ENCODE peak calls at places on chromosomes 5 and 9, in four cellular contexts. G is HCT116, H is aorta, O is RWPE1. L is an unnamed sample.
A peak's percentile ranks its signal among the peaks of the same experiment; 100 is the strongest.

GRCh38 chr9:24828687-24829086 is 283.0 kb upstream of the IZUMO3 start:
- DNase-seq in H (no peak), G (no peak), O (no peak), L (no peak)

GRCh38 chr9:77019010-77019809 is at the start of gene FOXB2:
- DNase-seq in O (no peak), H (peak; percentile 56), G (no peak), L (peak; percentile 50)

GRCh38 chr5:123124495-123125171 is 35.6 kb downstream of the PRDM6 start:
- DNase-seq in O (no peak), H (no peak), G (no peak), L (no peak)

GRCh38 chr5:129664336-129664937 is 83.5 kb upstream of the MINAR2 start:
- DNase-seq in O (peak; percentile 49), G (peak; percentile 39), H (peak; percentile 50), L (peak; percentile 18)

GRCh38 chr9:101247297-101247696 is 137.5 kb downstream of the BAAT start:
- DNase-seq in H (no peak), G (no peak), O (no peak), L (no peak)

GRCh38 chr9:89410709-89411111 is 87.2 kb downstream of the SEMA4D start:
- DNase-seq in O (peak; percentile 59), H (no peak), G (no peak), L (no peak)

GRCh38 chr5:157689942-157690689 is 18.8 kb downstream of the C5orf52 start:
- DNase-seq in H (peak; percentile 48), O (no peak), G (no peak), L (peak; percentile 55)

GRCh38 chr9:109253637-109254284 is 67.1 kb downstream of the EPB41L4B start:
- DNase-seq in H (peak; percentile 52), O (peak; percentile 84), G (peak; percentile 64), L (no peak)

GRCh38 chr9:98867434-98868168 is 60.1 kb downstream of the GALNT12 start:
- DNase-seq in O (no peak), G (no peak), H (peak; percentile 90), L (peak; percentile 90)

GRCh38 chr9:88534456-88535225 is at the start of gene NXNL2:
- DNase-seq in G (peak; percentile 64), O (peak; percentile 93), H (peak; percentile 89), L (peak; percentile 81)

GRCh38 chr5:137147346-137147745 is 351.8 kb downstream of the SPOCK1 start:
- DNase-seq in G (no peak), H (no peak), O (no peak), L (no peak)

GRCh38 chr5:53425598-53426516 is 54.6 kb upstream of the FST start:
- DNase-seq in G (peak; percentile 45), O (peak; percentile 34), H (no peak), L (no peak)

GRCh38 chr5:83026930-83027687 is 50.1 kb downstream of the TMEM167A start:
- DNase-seq in H (no peak), O (no peak), G (no peak), L (no peak)

GRCh38 chr5:142143878-142144277 is 35.3 kb downstream of the NDFIP1 start:
- DNase-seq in H (no peak), G (peak; percentile 32), O (peak; percentile 67), L (no peak)

GRCh38 chr5:87243161-87243877 is 24.4 kb upstream of the RASA1 start:
- DNase-seq in H (no peak), O (peak; percentile 31), G (no peak), L (no peak)

GRCh38 chr5:77428033-77428432 is 64.1 kb downstream of the WDR41 start:
- DNase-seq in H (no peak), O (no peak), G (no peak), L (no peak)

GRCh38 chr9:135992486-135993408 is 31.6 kb upstream of the UBAC1 start:
- DNase-seq in G (no peak), H (peak; percentile 91), O (peak; percentile 59), L (peak; percentile 95)

GRCh38 chr9:110452227-110452801 is 114.7 kb upstream of the TXNDC8 start:
- DNase-seq in O (peak; percentile 11), G (no peak), H (no peak), L (no peak)

GRCh38 chr9:101677864-101678263 is 60.6 kb downstream of the GRIN3A start:
- DNase-seq in G (no peak), H (no peak), O (no peak), L (no peak)

GRCh38 chr9:34654317-34655083 is 2.5 kb downstream of the IL11RA start:
- DNase-seq in O (no peak), H (peak; percentile 87), G (no peak), L (peak; percentile 95)

GRCh38 chr5:111946556-111946955 is 189.6 kb upstream of the NREP start:
- DNase-seq in G (no peak), H (no peak), O (no peak), L (no peak)

GRCh38 chr9:131951905-131952304 is 127.8 kb downstream of the MED27 start:
- DNase-seq in H (peak; percentile 78), G (no peak), O (no peak), L (peak; percentile 80)

GRCh38 chr5:73447234-73448071 is 1.1 kb downstream of the FOXD1 start:
- DNase-seq in H (peak; percentile 68), G (no peak), O (no peak), L (peak; percentile 66)

GRCh38 chr9:124780060-124780756 is 3.3 kb downstream of the OLFML2A start:
- DNase-seq in G (no peak), H (no peak), O (no peak), L (peak; percentile 30)

GRCh38 chr5:65625743-65626142 is 916 bp downstream of the SHLD3 start:
- DNase-seq in G (no peak), O (no peak), H (no peak), L (no peak)

GRCh38 chr5:14806452-14806851 is 65.1 kb downstream of the ANKH start:
- DNase-seq in G (no peak), O (no peak), H (peak; percentile 70), L (peak; percentile 53)

GRCh38 chr9:6782981-6783380 is 25.2 kb downstream of the KDM4C start:
- DNase-seq in H (no peak), G (no peak), O (no peak), L (no peak)

GRCh38 chr5:123814796-123815479 is 303.0 kb downstream of the CSNK1G3 start:
- DNase-seq in H (no peak), O (no peak), G (no peak), L (no peak)

GRCh38 chr5:41250351-41250987 is 37.1 kb upstream of the C6 start:
- DNase-seq in G (no peak), H (no peak), O (no peak), L (no peak)

DNA sequence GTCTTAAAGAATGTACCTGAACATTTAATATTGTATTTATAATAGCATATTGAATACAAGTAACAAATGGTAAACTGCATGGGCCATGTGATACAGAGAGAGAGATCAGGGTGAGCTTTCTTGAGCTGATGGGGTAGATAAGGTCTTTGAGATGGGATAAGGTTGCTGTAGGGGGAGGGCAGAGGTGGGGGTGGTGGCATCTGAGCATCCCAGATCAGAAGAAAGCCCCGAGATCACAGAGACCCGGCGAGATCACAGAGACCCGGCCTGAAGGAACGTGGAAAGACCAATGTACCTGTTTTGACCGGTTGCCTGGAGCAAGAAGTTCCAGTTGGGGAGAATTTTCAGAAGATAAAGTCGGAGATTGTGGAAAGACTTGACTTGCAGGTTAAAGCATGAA is 6.6 kb downstream of the SMARCA2 start:
- DNase-seq in G (no peak), O (no peak), H (no peak), L (no peak)
- H3K27ac ChIP-seq in G (no peak overlapping the region), O (no peak overlapping the region), H (no peak overlapping the region), L (no peak overlapping the region)

GRCh38 chr5:25066239-25066638 is 421.5 kb upstream of the CDH10 start:
- DNase-seq in G (no peak), O (no peak), H (no peak), L (no peak)

GRCh38 chr5:25060575-25060974 is 415.8 kb upstream of the CDH10 start:
- DNase-seq in G (no peak), O (no peak), H (no peak), L (no peak)

DNA sequence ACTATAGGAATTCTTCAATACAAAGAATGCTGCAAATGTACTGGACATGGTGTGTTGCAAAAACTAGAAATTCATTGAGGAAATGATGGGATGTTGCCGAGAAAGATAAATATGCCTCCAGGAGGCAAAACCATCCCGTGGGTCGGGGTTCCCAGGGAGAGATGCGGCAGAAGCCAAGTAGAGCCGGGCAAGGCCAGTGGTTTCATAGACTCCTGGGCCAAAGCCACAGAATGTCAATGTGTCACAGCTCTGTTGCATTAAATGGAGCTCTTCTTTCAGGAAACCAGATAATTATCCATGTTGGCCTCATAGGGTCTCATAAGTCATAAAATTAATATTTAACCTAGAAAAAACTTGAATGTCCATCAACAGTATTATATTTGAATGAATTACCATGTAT is 419.5 kb upstream of the CDH10 start:
- DNase-seq in O (no peak), H (no peak), G (no peak), L (no peak)
- H3K27ac ChIP-seq in O (no peak overlapping the region), H (no peak overlapping the region), G (no peak overlapping the region), L (no peak overlapping the region)

GRCh38 chr9:26747611-26748010 is 145.0 kb downstream of the CAAP1 start:
- DNase-seq in G (no peak), O (no peak), H (no peak), L (no peak)

GRCh38 chr9:26748449-26749058 is 144.0 kb downstream of the CAAP1 start:
- DNase-seq in H (no peak), O (no peak), G (no peak), L (no peak)

GRCh38 chr9:26744362-26744965 is 148.1 kb downstream of the CAAP1 start:
- DNase-seq in G (peak; percentile 10), O (no peak), H (no peak), L (no peak)

GRCh38 chr9:26745111-26745510 is 147.5 kb downstream of the CAAP1 start:
- DNase-seq in H (no peak), G (no peak), O (no peak), L (no peak)

DNA sequence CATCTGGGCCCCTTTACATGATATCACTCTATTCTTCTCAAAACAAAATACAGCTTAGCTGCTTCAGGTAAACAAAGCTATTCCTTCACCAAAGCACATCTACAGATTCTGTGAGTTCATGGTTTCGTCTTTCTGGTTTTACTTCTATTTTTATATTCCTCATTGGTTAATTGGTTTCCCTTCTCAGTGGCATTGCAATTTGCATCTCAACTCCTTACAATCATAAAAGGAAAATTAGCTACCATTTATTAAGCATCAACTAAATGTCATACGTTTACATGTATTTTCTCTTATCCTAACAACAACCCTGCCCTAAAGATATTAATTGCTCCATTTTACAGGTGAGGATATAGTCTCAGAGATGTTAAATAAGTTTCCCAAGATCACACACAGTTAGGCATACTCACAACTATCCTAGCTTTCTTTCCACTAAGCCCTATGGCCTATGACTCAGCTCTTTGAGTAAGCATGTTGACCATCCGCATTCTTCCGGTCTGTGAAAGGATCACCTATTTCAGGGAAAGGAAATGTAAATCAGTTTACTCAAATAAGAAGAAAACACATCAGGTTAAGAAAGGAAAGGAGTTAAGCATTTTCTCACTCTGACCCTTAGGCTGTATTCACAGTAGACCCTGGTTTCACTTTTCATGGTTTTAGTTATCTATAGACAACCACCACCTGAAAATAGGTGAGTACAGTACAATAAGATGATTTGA is 146.1 kb downstream of the CAAP1 start:
- DNase-seq in G (peak; percentile 41), H (no peak), O (peak; percentile 60), L (no peak)
- H3K27ac ChIP-seq in G (no peak overlapping the region), H (no peak overlapping the region), O (no peak overlapping the region), L (no peak overlapping the region)

GRCh38 chr5:176792584-176793342 is 17.6 kb upstream of the UNC5A start:
- DNase-seq in O (no peak), H (no peak), G (no peak), L (no peak)

GRCh38 chr5:176793343-176793699 is 17.0 kb upstream of the UNC5A start:
- DNase-seq in G (no peak), H (no peak), O (no peak), L (no peak)

GRCh38 chr5:176796411-176796810 is 13.9 kb upstream of the UNC5A start:
- DNase-seq in G (no peak), O (peak; percentile 68), H (no peak), L (no peak)

GRCh38 chr5:176794509-176794908 is 15.8 kb upstream of the UNC5A start:
- DNase-seq in H (no peak), G (no peak), O (no peak), L (no peak)

GRCh38 chr5:176793736-176794135 is 16.6 kb upstream of the UNC5A start:
- DNase-seq in H (no peak), O (no peak), G (no peak), L (no peak)
- H3K27ac ChIP-seq in H (no peak overlapping the region), O (no peak overlapping the region), G (no peak overlapping the region), L (no peak overlapping the region)